ENCODE peak calls at places on chromosomes 5 and 9, in nine cellular contexts. One of them, this sample, is unnamed.

GRCh38 chr5:50564079-50564478 is 102.4 kb upstream of the PARP8 start:
- DNase-seq in AG10803: no peak
- DNase-seq in progenitor cell of endocrine pancreas: no peak
- DNase-seq in RWPE1: no peak
- DNase-seq in HFFc6: no peak
- DNase-seq in fibroblast of lung: no peak
- DNase-seq in AG09309: no peak
- DNase-seq in H9: no peak
- DNase-seq in endothelial cell: no peak
- DNase-seq in this sample: no peak

GRCh38 chr9:134365791-134366222 is 39.6 kb downstream of the RXRA start:
- DNase-seq in endothelial cell: no peak
- DNase-seq in progenitor cell of endocrine pancreas: no peak
- DNase-seq in AG10803: peak
- DNase-seq in AG09309: no peak
- DNase-seq in H9: peak
- DNase-seq in HFFc6: peak
- DNase-seq in fibroblast of lung: peak
- DNase-seq in RWPE1: peak
- DNase-seq in this sample: no peak

GRCh38 chr9:8599937-8600336 is 800.4 kb upstream of the DMAC1 start:
- DNase-seq in endothelial cell: no peak
- DNase-seq in AG09309: no peak
- DNase-seq in HFFc6: no peak
- DNase-seq in progenitor cell of endocrine pancreas: no peak
- DNase-seq in H9: peak
- DNase-seq in fibroblast of lung: no peak
- DNase-seq in RWPE1: no peak
- DNase-seq in AG10803: no peak
- DNase-seq in this sample: no peak

GRCh38 chr9:5587024-5587423 is 41.9 kb upstream of the RIC1 start:
- DNase-seq in RWPE1: no peak
- DNase-seq in HFFc6: peak
- DNase-seq in fibroblast of lung: peak
- DNase-seq in endothelial cell: no peak
- DNase-seq in AG10803: peak
- DNase-seq in AG09309: peak
- DNase-seq in H9: no peak
- DNase-seq in progenitor cell of endocrine pancreas: no peak
- DNase-seq in this sample: no peak

GRCh38 chr5:12661617-12662370 is 757.5 kb upstream of the CTNND2 start:
- DNase-seq in AG10803: no peak
- DNase-seq in endothelial cell: no peak
- DNase-seq in fibroblast of lung: no peak
- DNase-seq in AG09309: no peak
- DNase-seq in HFFc6: no peak
- DNase-seq in H9: peak
- DNase-seq in progenitor cell of endocrine pancreas: no peak
- DNase-seq in RWPE1: no peak
- DNase-seq in this sample: no peak

GRCh38 chr9:107925756-107926297 is 436.3 kb upstream of the KLF4 start:
- DNase-seq in AG09309: no peak
- DNase-seq in RWPE1: no peak
- DNase-seq in fibroblast of lung: no peak
- DNase-seq in HFFc6: no peak
- DNase-seq in AG10803: no peak
- DNase-seq in H9: no peak
- DNase-seq in progenitor cell of endocrine pancreas: no peak
- DNase-seq in endothelial cell: no peak
- DNase-seq in this sample: no peak

GRCh38 chr5:170643591-170643990 is 139.8 kb downstream of the KCNIP1 start:
- DNase-seq in AG09309: no peak
- DNase-seq in H9: no peak
- DNase-seq in endothelial cell: no peak
- DNase-seq in AG10803: no peak
- DNase-seq in progenitor cell of endocrine pancreas: no peak
- DNase-seq in RWPE1: no peak
- DNase-seq in HFFc6: no peak
- DNase-seq in fibroblast of lung: no peak
- DNase-seq in this sample: no peak

GRCh38 chr5:97525780-97526179 is 342.7 kb upstream of the RIOK2 start:
- DNase-seq in H9: no peak
- DNase-seq in endothelial cell: no peak
- DNase-seq in AG09309: no peak
- DNase-seq in AG10803: no peak
- DNase-seq in RWPE1: no peak
- DNase-seq in fibroblast of lung: no peak
- DNase-seq in progenitor cell of endocrine pancreas: no peak
- DNase-seq in HFFc6: no peak
- DNase-seq in this sample: no peak

GRCh38 chr9:86445636-86446035 is 91.4 kb upstream of the TUT7 start:
- DNase-seq in HFFc6: no peak
- DNase-seq in RWPE1: no peak
- DNase-seq in fibroblast of lung: peak
- DNase-seq in progenitor cell of endocrine pancreas: no peak
- DNase-seq in AG09309: no peak
- DNase-seq in AG10803: peak
- DNase-seq in endothelial cell: no peak
- DNase-seq in H9: no peak
- DNase-seq in this sample: no peak

GRCh38 chr5:78644741-78645300 is 3.8 kb downstream of the LHFPL2 start:
- DNase-seq in progenitor cell of endocrine pancreas: no peak
- DNase-seq in RWPE1: no peak
- DNase-seq in AG09309: no peak
- DNase-seq in H9: no peak
- DNase-seq in fibroblast of lung: peak
- DNase-seq in HFFc6: peak
- DNase-seq in AG10803: peak
- DNase-seq in endothelial cell: no peak
- DNase-seq in this sample: no peak

GRCh38 chr9:130204341-130204740 is 32.1 kb downstream of the NCS1 start:
- DNase-seq in H9: no peak
- DNase-seq in AG09309: no peak
- DNase-seq in HFFc6: no peak
- DNase-seq in endothelial cell: no peak
- DNase-seq in fibroblast of lung: no peak
- DNase-seq in progenitor cell of endocrine pancreas: no peak
- DNase-seq in RWPE1: no peak
- DNase-seq in AG10803: no peak
- DNase-seq in this sample: no peak

GRCh38 chr5:165334186-165334585 is 1828.8 kb downstream of the MAT2B start:
- DNase-seq in H9: no peak
- DNase-seq in AG10803: no peak
- DNase-seq in progenitor cell of endocrine pancreas: no peak
- DNase-seq in endothelial cell: no peak
- DNase-seq in AG09309: no peak
- DNase-seq in HFFc6: no peak
- DNase-seq in RWPE1: peak
- DNase-seq in fibroblast of lung: peak
- DNase-seq in this sample: peak

GRCh38 chr5:43042176-43042625 is 2.1 kb upstream of the ANXA2R start:
- DNase-seq in H9: peak
- DNase-seq in fibroblast of lung: peak
- DNase-seq in RWPE1: no peak
- DNase-seq in HFFc6: peak
- DNase-seq in AG09309: no peak
- DNase-seq in AG10803: peak
- DNase-seq in progenitor cell of endocrine pancreas: no peak
- DNase-seq in endothelial cell: peak
- DNase-seq in this sample: no peak
- TF ChIP-seq CTCF in H9: peak
- TF ChIP-seq CTCF in fibroblast of lung: peak
- TF ChIP-seq CTCF in RWPE1: peak
- TF ChIP-seq CTCF in HFFc6: peak
- TF ChIP-seq CTCF in AG09309: peak
- TF ChIP-seq CTCF in AG10803: no peak
- TF ChIP-seq CTCF in progenitor cell of endocrine pancreas: peak
- TF ChIP-seq CTCF in endothelial cell: no peak
- TF ChIP-seq CTCF in this sample: peak

DNA sequence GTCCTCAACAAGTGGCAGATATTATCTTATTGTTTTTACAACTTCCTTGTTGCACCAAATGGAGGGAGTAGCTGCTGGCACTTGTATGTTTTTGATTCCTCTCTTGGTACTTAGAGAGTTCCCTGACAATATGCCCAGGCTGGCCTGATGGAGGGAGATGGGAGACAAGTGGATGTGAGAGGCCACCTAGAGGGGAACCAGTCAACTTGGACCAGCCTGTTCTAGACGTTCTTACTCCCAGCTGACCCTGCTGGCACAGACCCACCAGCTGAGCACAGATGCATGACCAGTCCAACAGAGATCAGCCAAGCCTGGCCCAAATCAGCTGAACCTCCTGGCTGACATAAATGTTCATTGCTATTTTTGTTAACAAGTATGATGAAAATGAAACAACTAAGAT is 60.9 kb upstream of the GDNF start:
- DNase-seq in AG09309: peak
- DNase-seq in RWPE1: peak
- DNase-seq in H9: peak
- DNase-seq in progenitor cell of endocrine pancreas: no peak
- DNase-seq in endothelial cell: no peak
- DNase-seq in fibroblast of lung: peak
- DNase-seq in AG10803: peak
- DNase-seq in HFFc6: peak
- DNase-seq in this sample: no peak
- TF ChIP-seq CTCF in AG09309: peak
- TF ChIP-seq CTCF in RWPE1: no peak
- TF ChIP-seq CTCF in H9: peak
- TF ChIP-seq CTCF in progenitor cell of endocrine pancreas: no peak
- TF ChIP-seq CTCF in endothelial cell: no peak
- TF ChIP-seq CTCF in fibroblast of lung: peak
- TF ChIP-seq CTCF in AG10803: peak
- TF ChIP-seq CTCF in HFFc6: peak
- TF ChIP-seq CTCF in this sample: no peak

GRCh38 chr5:142869883-142870282 is 99.7 kb downstream of the ARHGAP26 start:
- DNase-seq in HFFc6: no peak
- DNase-seq in AG10803: peak
- DNase-seq in progenitor cell of endocrine pancreas: no peak
- DNase-seq in H9: no peak
- DNase-seq in AG09309: no peak
- DNase-seq in RWPE1: no peak
- DNase-seq in endothelial cell: no peak
- DNase-seq in fibroblast of lung: no peak
- DNase-seq in this sample: no peak

GRCh38 chr5:142863856-142864255 is 93.7 kb downstream of the ARHGAP26 start:
- DNase-seq in progenitor cell of endocrine pancreas: no peak
- DNase-seq in HFFc6: no peak
- DNase-seq in fibroblast of lung: no peak
- DNase-seq in AG10803: no peak
- DNase-seq in endothelial cell: no peak
- DNase-seq in AG09309: no peak
- DNase-seq in H9: peak
- DNase-seq in RWPE1: no peak
- DNase-seq in this sample: no peak

GRCh38 chr5:142864293-142865260 is 94.4 kb downstream of the ARHGAP26 start:
- DNase-seq in AG10803: no peak
- DNase-seq in progenitor cell of endocrine pancreas: no peak
- DNase-seq in AG09309: no peak
- DNase-seq in HFFc6: no peak
- DNase-seq in H9: no peak
- DNase-seq in RWPE1: no peak
- DNase-seq in endothelial cell: no peak
- DNase-seq in fibroblast of lung: no peak
- DNase-seq in this sample: no peak

GRCh38 chr5:142865631-142866030 is 95.5 kb downstream of the ARHGAP26 start:
- DNase-seq in H9: no peak
- DNase-seq in fibroblast of lung: no peak
- DNase-seq in progenitor cell of endocrine pancreas: no peak
- DNase-seq in endothelial cell: no peak
- DNase-seq in AG09309: no peak
- DNase-seq in HFFc6: no peak
- DNase-seq in AG10803: no peak
- DNase-seq in RWPE1: no peak
- DNase-seq in this sample: no peak

GRCh38 chr5:142866563-142867275 is 96.5 kb downstream of the ARHGAP26 start:
- DNase-seq in AG09309: no peak
- DNase-seq in HFFc6: peak
- DNase-seq in progenitor cell of endocrine pancreas: peak
- DNase-seq in AG10803: peak
- DNase-seq in endothelial cell: peak
- DNase-seq in fibroblast of lung: peak
- DNase-seq in RWPE1: peak
- DNase-seq in H9: peak
- DNase-seq in this sample: peak
- TF ChIP-seq CTCF in AG09309: peak
- TF ChIP-seq CTCF in HFFc6: peak
- TF ChIP-seq CTCF in progenitor cell of endocrine pancreas: peak
- TF ChIP-seq CTCF in AG10803: peak
- TF ChIP-seq CTCF in endothelial cell: peak
- TF ChIP-seq CTCF in fibroblast of lung: peak
- TF ChIP-seq CTCF in RWPE1: peak
- TF ChIP-seq CTCF in H9: peak
- TF ChIP-seq CTCF in this sample: peak

DNA sequence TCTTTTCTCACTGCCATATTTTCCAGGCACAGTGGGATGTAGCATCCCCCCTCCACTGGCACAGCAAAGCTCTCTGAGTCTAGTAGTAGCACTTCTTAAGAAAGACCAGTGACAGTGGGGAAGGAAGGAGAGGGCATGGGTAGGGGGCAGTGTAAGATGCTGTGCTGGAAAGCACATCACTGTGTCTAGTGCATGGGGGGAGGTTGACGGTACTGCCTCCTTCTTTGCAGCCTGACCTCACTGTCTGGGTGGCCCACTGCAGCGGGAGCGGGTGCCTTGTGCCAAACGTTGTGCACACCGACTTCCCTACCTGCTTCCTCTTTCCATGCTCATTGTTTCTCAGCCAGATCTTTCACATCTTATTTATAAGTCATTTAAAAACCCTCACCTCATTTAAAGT is 91.8 kb downstream of the PDE8B start:
- DNase-seq in AG09309: no peak
- DNase-seq in AG10803: no peak
- DNase-seq in RWPE1: no peak
- DNase-seq in fibroblast of lung: no peak
- DNase-seq in progenitor cell of endocrine pancreas: no peak
- DNase-seq in HFFc6: no peak
- DNase-seq in endothelial cell: no peak
- DNase-seq in H9: no peak
- DNase-seq in this sample: no peak
- TF ChIP-seq CTCF in AG09309: no peak
- TF ChIP-seq CTCF in AG10803: no peak
- TF ChIP-seq CTCF in RWPE1: no peak
- TF ChIP-seq CTCF in fibroblast of lung: no peak
- TF ChIP-seq CTCF in progenitor cell of endocrine pancreas: no peak
- TF ChIP-seq CTCF in HFFc6: peak
- TF ChIP-seq CTCF in endothelial cell: no peak
- TF ChIP-seq CTCF in H9: no peak
- TF ChIP-seq CTCF in this sample: no peak